ENCODE peak calls at places on chromosomes 12 and 14, in eight cellular contexts. One of them, this sample, is unnamed.
A peak's percentile ranks its signal among the peaks of the same experiment; 100 is the strongest.

GRCh38 chr12:117671734-117672133 is 297.1 kb downstream of the KSR2 start:
- DNase-seq in stomach: no peak
- DNase-seq in vagina: no peak
- DNase-seq in spleen: no peak
- DNase-seq in activated B cell treated with CpG ODN at 0.5 μM for 24 hours: no peak
- DNase-seq in CD4-positive, alpha-beta T cell: no peak
- DNase-seq in fibroblast of lung: peak; percentile 28
- DNase-seq in SK-N-SH: peak; percentile 55
- DNase-seq in this sample: no peak

GRCh38 chr14:57918791-57919190 is 52.9 kb upstream of the SLC35F4 start:
- DNase-seq in stomach: no peak
- DNase-seq in vagina: no peak
- DNase-seq in spleen: no peak
- DNase-seq in activated B cell treated with CpG ODN at 0.5 μM for 24 hours: no peak
- DNase-seq in CD4-positive, alpha-beta T cell: no peak
- DNase-seq in fibroblast of lung: peak; percentile 36
- DNase-seq in SK-N-SH: no peak
- DNase-seq in this sample: no peak

GRCh38 chr12:28026701-28027100 is 54.2 kb upstream of the PTHLH start:
- DNase-seq in stomach: no peak
- DNase-seq in vagina: no peak
- DNase-seq in spleen: no peak
- DNase-seq in activated B cell treated with CpG ODN at 0.5 μM for 24 hours: no peak
- DNase-seq in CD4-positive, alpha-beta T cell: no peak
- DNase-seq in fibroblast of lung: peak; percentile 47
- DNase-seq in SK-N-SH: no peak
- DNase-seq in this sample: no peak

GRCh38 chr14:102378830-102379229 is 16.1 kb downstream of the TECPR2 start:
- DNase-seq in stomach: no peak
- DNase-seq in vagina: no peak
- DNase-seq in spleen: no peak
- DNase-seq in activated B cell treated with CpG ODN at 0.5 μM for 24 hours: no peak
- DNase-seq in CD4-positive, alpha-beta T cell: no peak
- DNase-seq in fibroblast of lung: no peak
- DNase-seq in SK-N-SH: no peak
- DNase-seq in this sample: no peak

GRCh38 chr14:85195872-85196477 is 334.0 kb upstream of the FLRT2 start:
- DNase-seq in stomach: no peak
- DNase-seq in vagina: no peak
- DNase-seq in spleen: no peak
- DNase-seq in activated B cell treated with CpG ODN at 0.5 μM for 24 hours: no peak
- DNase-seq in CD4-positive, alpha-beta T cell: no peak
- DNase-seq in fibroblast of lung: no peak
- DNase-seq in SK-N-SH: peak; percentile 1
- DNase-seq in this sample: no peak

GRCh38 chr12:19529933-19530630 is 90.8 kb downstream of the AEBP2 start:
- DNase-seq in stomach: no peak
- DNase-seq in vagina: no peak
- DNase-seq in spleen: no peak
- DNase-seq in activated B cell treated with CpG ODN at 0.5 μM for 24 hours: no peak
- DNase-seq in CD4-positive, alpha-beta T cell: no peak
- DNase-seq in fibroblast of lung: peak; percentile 58
- DNase-seq in SK-N-SH: peak; percentile 62
- DNase-seq in this sample: no peak

GRCh38 chr14:99315197-99315596 is 43.2 kb upstream of the BCL11B start:
- DNase-seq in stomach: no peak
- DNase-seq in vagina: no peak
- DNase-seq in spleen: no peak
- DNase-seq in activated B cell treated with CpG ODN at 0.5 μM for 24 hours: no peak
- DNase-seq in CD4-positive, alpha-beta T cell: no peak
- DNase-seq in fibroblast of lung: no peak
- DNase-seq in SK-N-SH: no peak
- DNase-seq in this sample: no peak

GRCh38 chr12:56836317-56836716 is 73.2 kb downstream of the HSD17B6 start:
- DNase-seq in stomach: no peak
- DNase-seq in vagina: no peak
- DNase-seq in spleen: no peak
- DNase-seq in activated B cell treated with CpG ODN at 0.5 μM for 24 hours: no peak
- DNase-seq in CD4-positive, alpha-beta T cell: no peak
- DNase-seq in fibroblast of lung: peak; percentile 29
- DNase-seq in SK-N-SH: no peak
- DNase-seq in this sample: no peak

GRCh38 chr12:108615918-108616317 is 17.8 kb downstream of the SELPLG start:
- DNase-seq in stomach: no peak
- DNase-seq in vagina: no peak
- DNase-seq in spleen: no peak
- DNase-seq in activated B cell treated with CpG ODN at 0.5 μM for 24 hours: no peak
- DNase-seq in CD4-positive, alpha-beta T cell: no peak
- DNase-seq in fibroblast of lung: no peak
- DNase-seq in SK-N-SH: no peak
- DNase-seq in this sample: no peak

GRCh38 chr14:64201296-64201695 is 92.9 kb downstream of the ESR2 start:
- DNase-seq in stomach: peak; percentile 54
- DNase-seq in vagina: no peak
- DNase-seq in spleen: no peak
- DNase-seq in activated B cell treated with CpG ODN at 0.5 μM for 24 hours: no peak
- DNase-seq in CD4-positive, alpha-beta T cell: no peak
- DNase-seq in fibroblast of lung: no peak
- DNase-seq in SK-N-SH: no peak
- DNase-seq in this sample: no peak

GRCh38 chr14:80136358-80136757 is 74.9 kb downstream of the DIO2 start:
- DNase-seq in stomach: no peak
- DNase-seq in vagina: no peak
- DNase-seq in spleen: no peak
- DNase-seq in activated B cell treated with CpG ODN at 0.5 μM for 24 hours: no peak
- DNase-seq in CD4-positive, alpha-beta T cell: no peak
- DNase-seq in fibroblast of lung: peak; percentile 15
- DNase-seq in SK-N-SH: no peak
- DNase-seq in this sample: no peak

GRCh38 chr12:96361074-96361473 is 39.2 kb downstream of the CDK17 start:
- DNase-seq in stomach: no peak
- DNase-seq in vagina: no peak
- DNase-seq in spleen: no peak
- DNase-seq in activated B cell treated with CpG ODN at 0.5 μM for 24 hours: no peak
- DNase-seq in CD4-positive, alpha-beta T cell: no peak
- DNase-seq in fibroblast of lung: no peak
- DNase-seq in SK-N-SH: no peak
- DNase-seq in this sample: no peak

GRCh38 chr12:91380651-91381050 is 198.0 kb upstream of the DCN start:
- DNase-seq in stomach: no peak
- DNase-seq in vagina: no peak
- DNase-seq in spleen: no peak
- DNase-seq in activated B cell treated with CpG ODN at 0.5 μM for 24 hours: no peak
- DNase-seq in CD4-positive, alpha-beta T cell: no peak
- DNase-seq in fibroblast of lung: no peak
- DNase-seq in SK-N-SH: no peak
- DNase-seq in this sample: no peak

GRCh38 chr12:108685469-108686247 is 45.7 kb downstream of the CORO1C start:
- DNase-seq in stomach: no peak
- DNase-seq in vagina: no peak
- DNase-seq in spleen: no peak
- DNase-seq in activated B cell treated with CpG ODN at 0.5 μM for 24 hours: no peak
- DNase-seq in CD4-positive, alpha-beta T cell: no peak
- DNase-seq in fibroblast of lung: no peak
- DNase-seq in SK-N-SH: no peak
- DNase-seq in this sample: no peak

GRCh38 chr12:128510527-128510926 is 243.6 kb downstream of the TMEM132C start:
- DNase-seq in stomach: no peak
- DNase-seq in vagina: no peak
- DNase-seq in spleen: no peak
- DNase-seq in activated B cell treated with CpG ODN at 0.5 μM for 24 hours: no peak
- DNase-seq in CD4-positive, alpha-beta T cell: no peak
- DNase-seq in fibroblast of lung: no peak
- DNase-seq in SK-N-SH: no peak
- DNase-seq in this sample: no peak

GRCh38 chr12:58540480-58541299 is 379.6 kb downstream of the LRIG3 start:
- DNase-seq in stomach: peak; percentile 70
- DNase-seq in vagina: no peak
- DNase-seq in spleen: peak; percentile 72
- DNase-seq in activated B cell treated with CpG ODN at 0.5 μM for 24 hours: no peak
- DNase-seq in CD4-positive, alpha-beta T cell: no peak
- DNase-seq in fibroblast of lung: peak; percentile 83
- DNase-seq in SK-N-SH: peak; percentile 36
- DNase-seq in this sample: peak; percentile 78

GRCh38 chr14:29926701-29927595 is 699 bp downstream of the PRKD1 start:
- DNase-seq in stomach: peak; percentile 67
- DNase-seq in vagina: no peak
- DNase-seq in spleen: peak; percentile 80
- DNase-seq in activated B cell treated with CpG ODN at 0.5 μM for 24 hours: peak; percentile 32
- DNase-seq in CD4-positive, alpha-beta T cell: no peak
- DNase-seq in fibroblast of lung: peak; percentile 54
- DNase-seq in SK-N-SH: peak; percentile 73
- DNase-seq in this sample: peak; percentile 76

DNA sequence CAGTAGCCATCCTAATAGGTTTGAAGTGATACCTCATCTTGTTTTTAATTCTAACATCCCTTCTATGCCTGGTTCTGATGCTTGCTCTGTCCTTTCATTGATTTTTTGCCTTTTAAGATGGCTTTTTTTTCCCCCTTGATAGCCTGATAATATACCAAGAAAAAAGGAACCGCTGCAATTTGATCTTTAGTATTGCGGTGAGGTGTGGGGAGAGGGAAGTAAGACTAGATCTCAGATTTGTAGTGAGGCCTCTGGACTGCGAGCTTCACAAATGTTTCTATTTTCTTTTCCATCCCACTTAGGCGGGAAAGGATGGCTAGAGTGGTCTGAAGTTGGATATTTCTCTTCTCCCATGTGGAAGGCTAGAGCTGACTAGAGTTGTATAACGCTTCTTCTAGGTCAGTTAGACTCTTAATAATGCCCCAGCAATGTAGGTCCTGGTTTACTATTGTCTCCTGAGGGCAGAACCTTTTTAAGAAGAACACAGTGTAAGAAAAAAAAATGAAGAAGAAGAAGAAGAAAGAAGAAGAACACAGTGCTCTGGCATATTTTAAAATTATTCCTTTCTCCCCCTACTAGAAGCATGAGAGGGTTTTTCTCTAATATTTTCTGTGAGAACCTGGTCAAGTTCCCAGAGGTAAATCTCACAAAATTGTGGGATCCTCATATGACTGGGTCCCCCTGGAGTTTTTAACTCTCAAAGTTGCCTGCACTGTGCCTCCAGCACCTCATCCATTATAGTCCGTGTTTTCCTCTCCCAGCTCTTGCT is 11.9 kb upstream of the KLRB1 start:
- DNase-seq in stomach: no peak
- DNase-seq in vagina: no peak
- DNase-seq in spleen: no peak
- DNase-seq in activated B cell treated with CpG ODN at 0.5 μM for 24 hours: no peak
- DNase-seq in CD4-positive, alpha-beta T cell: no peak
- DNase-seq in fibroblast of lung: no peak
- DNase-seq in SK-N-SH: no peak
- DNase-seq in this sample: no peak
- TF ChIP-seq CTCF in stomach: no peak
- TF ChIP-seq CTCF in vagina: no peak
- TF ChIP-seq CTCF in spleen: no peak
- TF ChIP-seq CTCF in activated B cell treated with CpG ODN at 0.5 μM for 24 hours: no peak
- TF ChIP-seq CTCF in CD4-positive, alpha-beta T cell: no peak
- TF ChIP-seq CTCF in fibroblast of lung: no peak
- TF ChIP-seq CTCF in SK-N-SH: no peak
- TF ChIP-seq CTCF in this sample: no peak

GRCh38 chr12:69633061-69633460 is 22.4 kb upstream of the LRRC10 start:
- DNase-seq in stomach: no peak
- DNase-seq in vagina: no peak
- DNase-seq in spleen: no peak
- DNase-seq in activated B cell treated with CpG ODN at 0.5 μM for 24 hours: no peak
- DNase-seq in CD4-positive, alpha-beta T cell: no peak
- DNase-seq in fibroblast of lung: no peak
- DNase-seq in SK-N-SH: no peak
- DNase-seq in this sample: no peak

GRCh38 chr12:69630191-69630590 is 19.5 kb upstream of the LRRC10 start:
- DNase-seq in stomach: no peak
- DNase-seq in vagina: no peak
- DNase-seq in spleen: no peak
- DNase-seq in activated B cell treated with CpG ODN at 0.5 μM for 24 hours: no peak
- DNase-seq in CD4-positive, alpha-beta T cell: no peak
- DNase-seq in fibroblast of lung: no peak
- DNase-seq in SK-N-SH: no peak
- DNase-seq in this sample: no peak
- TF ChIP-seq CTCF in stomach: no peak
- TF ChIP-seq CTCF in vagina: no peak
- TF ChIP-seq CTCF in spleen: no peak
- TF ChIP-seq CTCF in activated B cell treated with CpG ODN at 0.5 μM for 24 hours: no peak
- TF ChIP-seq CTCF in CD4-positive, alpha-beta T cell: no peak
- TF ChIP-seq CTCF in fibroblast of lung: peak; percentile 28
- TF ChIP-seq CTCF in SK-N-SH: peak; percentile 36
- TF ChIP-seq CTCF in this sample: peak; percentile 40

GRCh38 chr14:59582161-59582560 is 5.5 kb upstream of the CCDC175 start:
- DNase-seq in stomach: no peak
- DNase-seq in vagina: no peak
- DNase-seq in spleen: no peak
- DNase-seq in activated B cell treated with CpG ODN at 0.5 μM for 24 hours: no peak
- DNase-seq in CD4-positive, alpha-beta T cell: no peak
- DNase-seq in fibroblast of lung: peak; percentile 8
- DNase-seq in SK-N-SH: no peak
- DNase-seq in this sample: no peak

DNA sequence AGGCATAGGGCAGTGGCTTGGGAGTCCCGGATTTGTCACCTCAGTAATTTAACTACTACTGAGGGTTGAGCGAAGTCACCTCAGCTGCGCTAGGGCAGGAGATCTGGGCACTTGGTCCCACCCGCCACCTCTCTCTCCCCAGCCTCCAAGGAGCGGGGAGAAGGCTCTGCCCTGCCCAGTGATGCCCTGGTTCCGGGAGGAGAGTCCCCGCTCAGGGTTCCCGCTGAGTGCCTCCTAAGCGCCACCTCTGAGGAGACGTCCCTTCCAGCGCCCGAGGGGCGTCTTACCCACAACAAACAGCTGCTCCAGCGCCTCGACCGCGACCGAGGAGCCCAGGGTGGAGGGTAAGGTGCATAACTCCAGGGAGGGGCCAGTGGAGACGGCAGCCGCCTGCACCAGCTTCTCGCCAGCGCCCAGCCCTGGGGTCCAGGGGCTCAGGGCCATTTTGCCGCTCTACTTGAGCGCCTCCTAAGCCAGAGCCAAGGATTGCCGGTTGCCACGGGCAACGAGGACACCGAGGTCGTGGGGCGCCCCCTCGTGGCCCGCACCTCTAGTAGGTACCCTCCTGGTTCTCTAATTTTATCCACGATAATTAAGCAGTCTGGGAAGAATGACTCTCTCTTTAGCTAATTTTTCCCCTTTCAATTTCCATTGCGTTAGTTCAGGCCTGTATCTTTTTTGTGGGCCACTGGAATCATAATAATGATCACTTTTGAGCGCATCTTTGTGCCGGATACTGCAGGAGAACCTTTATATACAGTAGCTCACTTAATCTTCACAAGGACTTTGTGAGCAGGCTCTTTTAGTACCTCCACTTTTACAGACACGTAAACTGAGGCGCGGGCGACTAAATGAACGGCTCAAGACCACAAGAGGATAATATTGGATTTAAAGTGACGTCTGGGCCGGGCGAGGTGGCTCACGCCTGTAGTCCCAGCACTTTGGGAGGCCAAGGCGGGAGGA is at the start of gene CCDC175:
- DNase-seq in stomach: peak; percentile 91
- DNase-seq in vagina: no peak
- DNase-seq in spleen: peak; percentile 95
- DNase-seq in activated B cell treated with CpG ODN at 0.5 μM for 24 hours: peak; percentile 68
- DNase-seq in CD4-positive, alpha-beta T cell: peak; percentile 79
- DNase-seq in fibroblast of lung: peak; percentile 77
- DNase-seq in SK-N-SH: peak; percentile 89
- DNase-seq in this sample: peak; percentile 89
- TF ChIP-seq CTCF in stomach: no peak
- TF ChIP-seq CTCF in vagina: peak; percentile 44
- TF ChIP-seq CTCF in spleen: peak; percentile 37
- TF ChIP-seq CTCF in activated B cell treated with CpG ODN at 0.5 μM for 24 hours: no peak
- TF ChIP-seq CTCF in CD4-positive, alpha-beta T cell: peak; percentile 87
- TF ChIP-seq CTCF in fibroblast of lung: peak; percentile 85
- TF ChIP-seq CTCF in SK-N-SH: peak; percentile 78
- TF ChIP-seq CTCF in this sample: peak; percentile 95

GRCh38 chr14:21099596-21099985 is 1.1 kb upstream of the ZNF219 start:
- DNase-seq in stomach: no peak
- DNase-seq in vagina: no peak
- DNase-seq in spleen: no peak
- DNase-seq in activated B cell treated with CpG ODN at 0.5 μM for 24 hours: no peak
- DNase-seq in CD4-positive, alpha-beta T cell: no peak
- DNase-seq in fibroblast of lung: no peak
- DNase-seq in SK-N-SH: no peak
- DNase-seq in this sample: no peak
- TF ChIP-seq CTCF in stomach: no peak
- TF ChIP-seq CTCF in vagina: no peak
- TF ChIP-seq CTCF in spleen: no peak
- TF ChIP-seq CTCF in activated B cell treated with CpG ODN at 0.5 μM for 24 hours: no peak
- TF ChIP-seq CTCF in CD4-positive, alpha-beta T cell: no peak
- TF ChIP-seq CTCF in fibroblast of lung: no peak
- TF ChIP-seq CTCF in SK-N-SH: no peak
- TF ChIP-seq CTCF in this sample: no peak